ENCODE peak calls at places on chromosomes 4 and X, in four cellular contexts. Z, G, W and P are unnamed samples.
A peak's percentile ranks its signal among the peaks of the same experiment; 100 is the strongest.

GRCh38 chr4:152165146-152165545 is 370.7 kb downstream of the FBXW7 start:
- DNase-seq in Z (peak; percentile 4), G (no peak), W (no peak), P (no peak)

GRCh38 chr4:137602401-137602800 is 70.1 kb upstream of the PCDH18 start:
- DNase-seq in Z (no peak), G (no peak), W (no peak), P (no peak)

GRCh38 chr4:159398236-159398638 is 295.4 kb downstream of the RAPGEF2 start:
- DNase-seq in Z (no peak), G (no peak), W (no peak), P (peak; percentile 63)

GRCh38 chrX:107450823-107451509 is 1.5 kb downstream of the FRMPD3 start:
- DNase-seq in Z (peak; percentile 16), G (peak; percentile 32), W (no peak), P (no peak)

GRCh38 chr4:151865327-151865726 is 104.5 kb upstream of the GATB start:
- DNase-seq in Z (no peak), G (no peak), W (no peak), P (no peak)

GRCh38 chr4:86358176-86358701 is 1.6 kb downstream of the MAPK10 start:
- DNase-seq in Z (no peak), G (no peak), W (no peak), P (peak; percentile 47)

GRCh38 chr4:81486502-81486901 is 14.8 kb upstream of the RASGEF1B start:
- DNase-seq in Z (no peak), G (no peak), W (no peak), P (no peak)

GRCh38 chrX:73850124-73851013 is 287.4 kb downstream of the CHIC1 start:
- DNase-seq in Z (peak; percentile 53), G (peak; percentile 9), W (peak; percentile 1), P (peak; percentile 38)

GRCh38 chr4:47662975-47663374 is 174.9 kb downstream of the CORIN start:
- DNase-seq in Z (peak; percentile 21), G (peak; percentile 11), W (peak; percentile 23), P (no peak)

GRCh38 chrX:134174859-134175258 is 62.1 kb upstream of the CCDC160 start:
- DNase-seq in Z (no peak), G (no peak), W (no peak), P (no peak)

GRCh38 chr4:43843501-43843900 is 605.1 kb downstream of the KCTD8 start:
- DNase-seq in Z (no peak), G (no peak), W (peak; percentile 6), P (peak; percentile 1)

GRCh38 chrX:31590581-31591113 is 518.8 kb upstream of the FTHL17 start:
- DNase-seq in Z (no peak), G (peak; percentile 14), W (peak; percentile 0), P (peak; percentile 72)

GRCh38 chr4:109315818-109316217 is 13.4 kb upstream of the COL25A1 start:
- DNase-seq in Z (no peak), G (peak; percentile 20), W (no peak), P (peak; percentile 15)

GRCh38 chr4:144910753-144911152 is 187.2 kb downstream of the ANAPC10 start:
- DNase-seq in Z (no peak), G (no peak), W (no peak), P (no peak)

GRCh38 chrX:13194291-13195103 is 125.4 kb downstream of the ATXN3L start:
- DNase-seq in Z (peak; percentile 35), G (no peak), W (no peak), P (no peak)

GRCh38 chr4:101981756-101982155 is 191.2 kb downstream of the BANK1 start:
- DNase-seq in Z (no peak), G (no peak), W (no peak), P (no peak)

GRCh38 chr4:8913121-8913857 is 41.6 kb upstream of the HMX1 start:
- DNase-seq in Z (no peak), G (peak; percentile 2), W (no peak), P (no peak)

GRCh38 chr4:8035371-8035780 is 95.7 kb upstream of the AFAP1 start:
- DNase-seq in Z (no peak), G (no peak), W (no peak), P (peak; percentile 51)

GRCh38 chr4:29861307-29861706 is 858.9 kb upstream of the PCDH7 start:
- DNase-seq in Z (peak; percentile 1), G (no peak), W (no peak), P (no peak)

GRCh38 chr4:3257125-3257690 is 8.2 kb downstream of the MSANTD1 start:
- DNase-seq in Z (no peak), G (no peak), W (no peak), P (no peak)

GRCh38 chrX:153495903-153496629 is 1.3 kb downstream of the BGN start:
- DNase-seq in Z (no peak), G (no peak), W (no peak), P (no peak)

GRCh38 chr4:105859233-105859632 is 36.0 kb upstream of the NPNT start:
- DNase-seq in Z (peak; percentile 38), G (no peak), W (peak; percentile 13), P (peak; percentile 79)

GRCh38 chr4:168664242-168664897 is 167.5 kb downstream of the PALLD start:
- DNase-seq in Z (no peak), G (no peak), W (no peak), P (no peak)

GRCh38 chrX:77275392-77275791 is 171.8 kb upstream of the FGF16 start:
- DNase-seq in Z (no peak), G (no peak), W (no peak), P (no peak)

GRCh38 chr4:78512357-78512920 is 39.1 kb upstream of the ANXA3 start:
- DNase-seq in Z (no peak), G (no peak), W (peak; percentile 10), P (peak; percentile 10)

GRCh38 chrX:74656079-74656745 is 41.8 kb upstream of the RLIM start:
- DNase-seq in Z (no peak), G (no peak), W (no peak), P (peak; percentile 27)

GRCh38 chrX:12770440-12770839 is 20.8 kb upstream of the PRPS2 start:
- DNase-seq in Z (peak; percentile 32), G (no peak), W (no peak), P (peak; percentile 30)

GRCh38 chrX:74636749-74637314 is 22.4 kb upstream of the RLIM start:
- DNase-seq in Z (no peak), G (no peak), W (no peak), P (no peak)

GRCh38 chrX:45622538-45622937 is 421.9 kb upstream of the DIPK2B start:
- DNase-seq in Z (no peak), G (no peak), W (no peak), P (peak; percentile 65)

GRCh38 chr4:138500869-138501268 is 258.7 kb upstream of the SLC7A11 start:
- DNase-seq in Z (no peak), G (no peak), W (no peak), P (no peak)

GRCh38 chr4:25861951-25862410 is 807 bp downstream of the SEL1L3 start:
- DNase-seq in Z (peak; percentile 32), G (no peak), W (no peak), P (peak; percentile 40)

GRCh38 chr4:26075588-26075987 is 161.6 kb downstream of the SMIM20 start:
- DNase-seq in Z (no peak), G (no peak), W (no peak), P (no peak)

GRCh38 chr4:185203380-185204237 is at the start of gene CFAP97:
- DNase-seq in Z (peak; percentile 73), G (peak; percentile 85), W (peak; percentile 65), P (peak; percentile 87)

GRCh38 chrX:69025802-69026301 is 139.4 kb downstream of the PJA1 start:
- DNase-seq in Z (peak; percentile 51), G (no peak), W (no peak), P (peak; percentile 81)

GRCh38 chr4:80385397-80386280 is 50.1 kb downstream of the CFAP299 start:
- DNase-seq in Z (no peak), G (no peak), W (no peak), P (no peak)

GRCh38 chr4:120304801-120305200 is 238.2 kb upstream of the MAD2L1 start:
- DNase-seq in Z (no peak), G (no peak), W (no peak), P (no peak)

GRCh38 chrX:131816551-131817136 is 206.5 kb upstream of the STK26 start:
- DNase-seq in Z (peak; percentile 58), G (no peak), W (no peak), P (peak; percentile 74)

DNA sequence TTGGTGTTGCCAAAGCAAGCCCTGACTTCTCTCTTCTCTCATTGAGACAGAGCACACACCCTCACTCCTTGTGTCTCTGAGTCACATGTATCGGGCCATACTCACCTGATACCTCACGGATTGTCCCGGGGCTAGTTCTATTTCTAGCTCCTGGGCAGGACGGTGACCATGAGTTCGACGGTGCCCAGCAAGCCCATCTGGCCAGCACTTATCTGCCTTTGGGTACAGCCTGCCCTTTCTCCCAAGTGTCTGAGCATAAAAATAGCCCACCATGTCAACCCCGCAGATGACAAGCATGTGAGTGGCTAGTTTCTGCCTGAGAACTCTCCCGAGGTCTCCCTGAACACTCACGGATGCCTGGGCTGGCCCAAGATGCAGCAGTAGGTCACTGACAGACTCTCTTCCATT is 158.5 kb downstream of the DHRSX start:
- DNase-seq in Z (no peak), G (no peak), W (no peak), P (no peak)
- H3K27ac ChIP-seq in Z (no peak overlapping the region), G (peak overlapping the region; percentile 56), W (no peak overlapping the region), P (peak overlapping the region; percentile 77)

DNA sequence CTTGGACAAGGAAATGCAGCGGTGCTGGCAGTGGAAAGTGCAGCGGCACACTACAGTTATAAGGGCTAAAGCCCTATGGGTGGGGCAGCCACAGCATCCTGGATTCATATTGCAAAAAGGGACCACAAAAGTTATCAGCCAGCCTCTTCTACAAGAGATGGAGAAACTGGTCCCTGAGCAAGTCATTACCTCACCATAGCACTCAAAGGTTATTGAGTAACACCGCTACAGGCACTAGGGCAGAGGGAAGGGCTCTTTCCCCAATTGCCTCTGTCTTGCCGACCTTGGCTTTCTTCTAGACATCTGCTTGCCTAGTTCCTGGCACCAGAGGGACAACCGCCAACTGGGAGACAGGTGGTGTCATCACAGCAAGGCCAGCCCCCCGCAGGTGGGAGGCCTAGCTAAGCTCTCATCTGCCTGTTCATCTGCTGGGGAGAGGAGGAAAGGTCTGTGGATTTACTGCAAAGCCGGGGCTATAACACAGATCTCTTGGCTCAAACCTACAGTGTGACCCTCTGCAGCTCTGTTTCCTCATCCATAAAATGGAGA is 600.0 kb downstream of the BCOR start:
- DNase-seq in Z (no peak), G (no peak), W (no peak), P (no peak)
- TF ChIP-seq MAZ in Z (no peak), G (no peak), W (no peak), P (no peak)

GRCh38 chrX:53716328-53717088 is 30.0 kb upstream of the HUWE1 start:
- DNase-seq in Z (no peak), G (no peak), W (no peak), P (peak; percentile 48)
- H3K27ac ChIP-seq in Z (no peak overlapping the region), G (no peak overlapping the region), W (no peak overlapping the region), P (no peak overlapping the region)

GRCh38 chr4:54317690-54318089 is 88.6 kb downstream of the PDGFRA start:
- DNase-seq in Z (no peak), G (no peak), W (no peak), P (no peak)

GRCh38 chr4:54316139-54316538 is 87.0 kb downstream of the PDGFRA start:
- DNase-seq in Z (no peak), G (no peak), W (no peak), P (no peak)

GRCh38 chr4:54318904-54319303 is 89.8 kb downstream of the PDGFRA start:
- DNase-seq in Z (peak; percentile 54), G (peak; percentile 57), W (peak; percentile 29), P (peak; percentile 58)

GRCh38 chr4:54320826-54321320 is 91.8 kb downstream of the PDGFRA start:
- DNase-seq in Z (no peak), G (no peak), W (no peak), P (no peak)

DNA sequence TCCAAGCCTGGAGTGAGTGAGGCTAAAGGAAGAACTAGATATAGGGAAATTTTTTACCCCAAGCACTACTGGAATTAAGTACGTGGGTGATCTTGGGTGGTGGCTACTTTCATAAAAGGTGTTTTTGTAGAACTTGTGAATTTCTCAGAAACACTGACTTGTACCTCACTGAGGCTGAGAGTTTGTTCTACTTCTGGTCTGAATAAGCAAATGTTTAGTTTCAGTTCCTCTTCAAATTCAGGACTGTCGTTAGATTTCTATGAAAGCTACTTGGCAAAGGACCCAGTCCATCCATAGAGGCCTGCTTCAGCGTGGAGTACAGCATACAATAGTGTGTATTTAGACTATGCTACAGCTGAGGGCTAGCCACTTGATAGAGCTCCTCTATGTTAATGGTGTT is 86.5 kb downstream of the PDGFRA start:
- DNase-seq in Z (no peak), G (no peak), W (no peak), P (no peak)
- TF ChIP-seq MAZ in Z (no peak), G (no peak), W (no peak), P (no peak)